ENCODE peak calls at places on chromosome 17, in four cellular contexts. A is CD4-positive, alpha-beta T cell; Q is cardiac fibroblast; J is heart left ventricle. K is an unnamed sample.

GRCh38 chr17:58692239-58693055 is at the start of gene RAD51C:
- DNase-seq in J (peak), A (peak), Q (peak), K (peak)

GRCh38 chr17:76968707-76969597 is 100.7 kb downstream of the MGAT5B start:
- DNase-seq in A (peak), J (no peak), Q (no peak), K (peak)

GRCh38 chr17:40563371-40564052 is 1.8 kb downstream of the CCR7 start:
- DNase-seq in A (peak), J (no peak), Q (no peak), K (no peak)

GRCh38 chr17:6638046-6638908 is 2.2 kb downstream of the KIAA0753 start:
- DNase-seq in A (no peak), J (no peak), Q (no peak), K (no peak)

GRCh38 chr17:2082003-2082862 is 27.3 kb downstream of the HIC1 start:
- DNase-seq in Q (peak), J (no peak), A (no peak), K (no peak)

GRCh38 chr17:38453951-38454421 is 25.7 kb downstream of the ARHGAP23 start:
- DNase-seq in J (peak), Q (peak), A (no peak), K (no peak)

GRCh38 chr17:76783146-76783545 is 45.2 kb downstream of the MFSD11 start:
- DNase-seq in A (no peak), Q (no peak), J (no peak), K (no peak)

GRCh38 chr17:44587339-44587738 is 30.1 kb downstream of the FZD2 start:
- DNase-seq in Q (peak), J (peak), A (no peak), K (no peak)

GRCh38 chr17:1860978-1861377 is 31.2 kb downstream of the RPA1 start:
- DNase-seq in A (no peak), J (no peak), Q (no peak), K (no peak)

GRCh38 chr17:64599187-64599676 is 62.9 kb downstream of the SMURF2 start:
- DNase-seq in Q (no peak), J (no peak), A (peak), K (no peak)

GRCh38 chr17:82450357-82451106 is at the start of gene CYBC1:
- DNase-seq in J (peak), Q (peak), A (peak), K (peak)

GRCh38 chr17:31696184-31696602 is 162.9 kb downstream of the COPRS start:
- DNase-seq in J (peak), A (no peak), Q (peak), K (no peak)

GRCh38 chr17:39485555-39485954 is 24.3 kb downstream of the CDK12 start:
- DNase-seq in A (no peak), J (no peak), Q (peak), K (no peak)

GRCh38 chr17:72334205-72334604 is 213.4 kb downstream of the SOX9 start:
- DNase-seq in J (no peak), A (no peak), Q (peak), K (no peak)

GRCh38 chr17:60862482-60862881 is 184.8 kb downstream of the BCAS3 start:
- DNase-seq in A (no peak), J (no peak), Q (no peak), K (no peak)

GRCh38 chr17:83195330-83196087 is 116.1 kb downstream of the METRNL start:
- DNase-seq in A (no peak), Q (peak), J (peak), K (no peak)

GRCh38 chr17:21505819-21506815 is 130.0 kb downstream of the KCNJ12 start:
- DNase-seq in A (no peak), J (no peak), Q (no peak), K (no peak)

GRCh38 chr17:76720211-76720610 is 6.2 kb downstream of the JMJD6 start:
- DNase-seq in Q (no peak), J (no peak), A (no peak), K (no peak)

GRCh38 chr17:43805117-43805516 is 24.9 kb downstream of the CFAP97D1 start:
- DNase-seq in A (no peak), J (no peak), Q (no peak), K (no peak)

GRCh38 chr17:62761884-62762283 is 46.2 kb downstream of the MARCHF10 start:
- DNase-seq in J (no peak), Q (no peak), A (no peak), K (no peak)

GRCh38 chr17:2212328-2212981 is 91.1 kb downstream of the SMG6 start:
- DNase-seq in J (peak), Q (peak), A (no peak), K (no peak)

GRCh38 chr17:60086822-60087591 is 8.3 kb upstream of the HEATR6 start:
- DNase-seq in J (no peak), A (no peak), Q (peak), K (no peak)

GRCh38 chr17:60392845-60393702 is 1.1 kb upstream of the USP32 start:
- DNase-seq in Q (peak), A (no peak), J (peak), K (peak)

GRCh38 chr17:9356488-9356911 is 219.1 kb downstream of the STX8 start:
- DNase-seq in J (no peak), Q (no peak), A (no peak), K (peak)

GRCh38 chr17:62626719-62627218 is 701 bp upstream of the MRC2 start:
- DNase-seq in A (no peak), Q (peak), J (peak), K (peak)

GRCh38 chr17:50471009-50471905 is 2.6 kb upstream of the CHAD start:
- DNase-seq in J (no peak), Q (no peak), A (no peak), K (no peak)

GRCh38 chr17:59712856-59713255 is 5.4 kb downstream of the VMP1 start:
- DNase-seq in J (no peak), Q (no peak), A (no peak), K (no peak)

GRCh38 chr17:14330492-14330920 is 29.6 kb downstream of the HS3ST3B1 start:
- DNase-seq in Q (no peak), A (no peak), J (no peak), K (no peak)

GRCh38 chr17:2171725-2172446 is 117.0 kb downstream of the HIC1 start:
- DNase-seq in Q (peak), A (no peak), J (peak), K (no peak)

GRCh38 chr17:19003966-19004600 is 481 bp downstream of the FAM83G start:
- DNase-seq in J (no peak), A (peak), Q (peak), K (no peak)

GRCh38 chr17:71922439-71922838 is 198.4 kb upstream of the SOX9 start:
- DNase-seq in Q (peak), J (no peak), A (no peak), K (no peak)

GRCh38 chr17:59716427-59716826 is 9.0 kb downstream of the VMP1 start:
- DNase-seq in Q (no peak), A (no peak), J (no peak), K (no peak)

GRCh38 chr17:78147315-78147998 is 1.3 kb downstream of the C17orf99 start:
- DNase-seq in J (no peak), Q (no peak), A (no peak), K (no peak)

GRCh38 chr17:62703269-62703775 is 75.9 kb downstream of the MRC2 start:
- DNase-seq in Q (peak), J (no peak), A (no peak), K (no peak)

GRCh38 chr17:59761385-59762021 is 54.0 kb downstream of the VMP1 start:
- DNase-seq in Q (peak), A (no peak), J (no peak), K (no peak)

GRCh38 chr17:2863204-2863603 is 67.0 kb downstream of the RAP1GAP2 start:
- DNase-seq in A (no peak), J (peak), Q (no peak), K (no peak)

GRCh38 chr17:8079291-8080207 is 8.0 kb downstream of the ALOX12B start:
- DNase-seq in J (peak), Q (peak), A (peak), K (peak)

GRCh38 chr17:81187120-81187519 is 21.1 kb upstream of the AATK start:
- DNase-seq in A (no peak), Q (no peak), J (no peak), K (no peak)
- TF ChIP-seq CTCF in A (no peak), Q (no peak), J (no peak), K (no peak)

GRCh38 chr17:42554250-42555121 is 1.8 kb downstream of the HSD17B1 start:
- DNase-seq in J (peak), A (peak), Q (peak), K (peak)
- TF ChIP-seq CTCF in J (no peak), A (no peak), Q (no peak), K (no peak)

GRCh38 chr17:80538484-80538883 is 6.2 kb upstream of the RPTOR start:
- DNase-seq in A (no peak), J (no peak), Q (no peak), K (no peak)

GRCh38 chr17:80544655-80545498 is at the start of gene RPTOR:
- DNase-seq in Q (peak), A (peak), J (peak), K (peak)

GRCh38 chr17:80539022-80539421 is 5.6 kb upstream of the RPTOR start:
- DNase-seq in Q (no peak), J (no peak), A (no peak), K (no peak)
- TF ChIP-seq CTCF in Q (no peak), J (no peak), A (no peak), K (no peak)

GRCh38 chr17:45768000-45768399 is 16.1 kb upstream of the CRHR1 start:
- DNase-seq in Q (no peak), J (no peak), A (no peak), K (peak)
- TF ChIP-seq CTCF in Q (no peak), J (no peak), A (no peak), K (no peak)

GRCh38 chr17:47275245-47275984 is 21.8 kb downstream of the ITGB3 start:
- DNase-seq in J (peak), A (no peak), Q (peak), K (peak)
- TF ChIP-seq CTCF in J (no peak), A (no peak), Q (no peak), K (no peak)

GRCh38 chr17:33497623-33498022 is 204.5 kb upstream of the ASIC2 start:
- DNase-seq in Q (no peak), J (no peak), A (no peak), K (no peak)
- TF ChIP-seq CTCF in Q (no peak), J (no peak), A (no peak), K (no peak)

GRCh38 chr17:49365667-49366066 is 3.6 kb upstream of the ZNF652 start:
- DNase-seq in J (no peak), Q (no peak), A (peak), K (peak)
- TF ChIP-seq CTCF in J (peak), Q (no peak), A (no peak), K (no peak)

K was measured in endothelial cell.